ENCODE peak calls at places on chromosomes 7 and 10, in ten cellular contexts. Q, D, M, S, O, C, T, U, L and Y are unnamed samples.

GRCh38 chr7:129925416-129926002 is 27.3 kb downstream of the UBE2H start:
- DNase-seq in T (no peak), O (peak; percentile 90), C (no peak), M (no peak), Q (no peak), L (no peak), U (no peak), S (peak; percentile 73), D (no peak), Y (no peak)

GRCh38 chr7:17521437-17521836 is 223.0 kb downstream of the AHR start:
- DNase-seq in S (peak; percentile 74), D (no peak), T (peak; percentile 46), O (peak; percentile 76), U (no peak), Q (no peak), L (no peak), M (no peak), C (no peak), Y (no peak)

GRCh38 chr7:41238851-41239331 is 464.0 kb downstream of the INHBA start:
- DNase-seq in L (no peak), T (no peak), U (no peak), O (peak; percentile 33), M (no peak), D (no peak), S (peak; percentile 71), Q (no peak), C (no peak), Y (no peak)

GRCh38 chr7:90692947-90693346 is 96.8 kb downstream of the CDK14 start:
- DNase-seq in Q (no peak), L (no peak), C (no peak), S (no peak), M (no peak), D (no peak), U (no peak), T (no peak), O (no peak), Y (no peak)

GRCh38 chr7:41489885-41490284 is 213.0 kb downstream of the INHBA start:
- DNase-seq in L (no peak), O (no peak), U (no peak), M (no peak), C (no peak), T (no peak), Q (no peak), D (no peak), S (no peak), Y (no peak)

GRCh38 chr10:11547111-11547625 is 64.3 kb downstream of the USP6NL start:
- DNase-seq in L (no peak), M (no peak), C (no peak), U (no peak), S (peak; percentile 62), D (no peak), O (no peak), Q (no peak), T (no peak), Y (no peak)

GRCh38 chr7:43868181-43868580 is 1.1 kb downstream of the MRPS24 start:
- DNase-seq in O (no peak), L (no peak), M (no peak), S (no peak), T (no peak), D (no peak), U (no peak), C (no peak), Q (no peak), Y (no peak)

GRCh38 chr10:132265878-132266496 is 41.8 kb downstream of the STK32C start:
- DNase-seq in C (no peak), Q (no peak), D (no peak), M (no peak), S (peak; percentile 18), L (no peak), O (peak; percentile 25), U (no peak), T (no peak), Y (no peak)

GRCh38 chr10:1732501-1733123 is 4.7 kb downstream of the ADARB2 start:
- DNase-seq in Q (no peak), M (no peak), C (no peak), O (no peak), S (no peak), D (no peak), L (no peak), T (no peak), U (no peak), Y (no peak)

GRCh38 chr10:5595591-5596590 is 70.5 kb downstream of the ASB13 start:
- DNase-seq in Q (peak; percentile 3), U (peak; percentile 28), M (no peak), O (peak; percentile 94), D (no peak), C (no peak), T (peak; percentile 71), L (no peak), S (peak; percentile 88), Y (no peak)

GRCh38 chr7:84291756-84292155 is 97.2 kb upstream of the SEMA3A start:
- DNase-seq in L (no peak), U (no peak), T (no peak), D (no peak), S (no peak), M (no peak), Q (no peak), O (no peak), C (no peak), Y (no peak)

GRCh38 chr10:22611425-22612111 is 102.8 kb downstream of the PIP4K2A start:
- DNase-seq in C (no peak), O (no peak), L (peak; percentile 82), M (no peak), Q (peak; percentile 49), U (no peak), T (no peak), D (no peak), S (no peak), Y (peak; percentile 40)

GRCh38 chr7:158470336-158470735 is 117.3 kb downstream of the PTPRN2 start:
- DNase-seq in T (no peak), L (no peak), D (no peak), S (no peak), U (no peak), O (no peak), M (no peak), C (no peak), Q (no peak), Y (no peak)

GRCh38 chr10:127012769-127013152 is 107.5 kb downstream of the DOCK1 start:
- DNase-seq in C (no peak), T (no peak), Q (no peak), M (no peak), O (peak; percentile 20), L (no peak), S (no peak), D (no peak), U (peak; percentile 77), Y (no peak)

GRCh38 chr7:116610210-116610609 is 61.8 kb upstream of the MET start:
- DNase-seq in L (no peak), M (no peak), D (no peak), Q (no peak), U (no peak), O (peak; percentile 90), T (peak; percentile 72), S (peak; percentile 48), C (no peak), Y (no peak)

GRCh38 chr10:42877496-42878030 is 95.0 kb downstream of the BMS1 start:
- DNase-seq in S (no peak), M (no peak), T (no peak), Q (no peak), D (no peak), O (no peak), U (no peak), C (no peak), L (no peak), Y (no peak)

GRCh38 chr10:85080934-85081333 is 752.5 kb downstream of the CCSER2 start:
- DNase-seq in S (no peak), Q (no peak), C (no peak), T (no peak), D (no peak), O (no peak), M (no peak), U (no peak), L (no peak), Y (no peak)
- TF ChIP-seq CTCF in S (no peak), Q (no peak), C (no peak), T (no peak), D (no peak), O (no peak), M (no peak), U (no peak), L (no peak), Y (no peak)

GRCh38 chr7:151631968-151632749 is 112.5 kb upstream of the RHEB start:
- DNase-seq in L (peak; percentile 84), S (peak; percentile 76), C (peak; percentile 90), T (no peak), O (peak; percentile 55), M (peak; percentile 67), U (peak; percentile 92), Q (peak; percentile 94), D (peak; percentile 86), Y (peak; percentile 91)
- TF ChIP-seq CTCF in L (peak; percentile 23), S (no peak), C (peak; percentile 7), T (no peak), O (no peak), M (peak; percentile 36), U (no peak), Q (peak; percentile 35), D (peak; percentile 55), Y (peak; percentile 75)

GRCh38 chr7:14717711-14718304 is 184.7 kb downstream of the DGKB start:
- DNase-seq in L (no peak), U (no peak), D (no peak), S (no peak), M (no peak), Q (no peak), C (no peak), T (no peak), O (peak; percentile 3), Y (no peak)
- TF ChIP-seq CTCF in L (no peak), U (peak; percentile 49), D (peak; percentile 12), S (peak; percentile 39), M (peak; percentile 79), Q (no peak), C (no peak), T (peak; percentile 38), O (peak; percentile 44), Y (no peak)

GRCh38 chr7:31816810-31817209 is 129.8 kb downstream of the PPP1R17 start:
- DNase-seq in O (no peak), T (no peak), D (no peak), M (no peak), S (no peak), C (no peak), U (no peak), L (no peak), Q (no peak), Y (no peak)

GRCh38 chr7:31815796-31816195 is 128.8 kb downstream of the PPP1R17 start:
- DNase-seq in M (no peak), S (no peak), T (no peak), D (no peak), L (no peak), C (no peak), U (peak; percentile 13), O (peak; percentile 58), Q (no peak), Y (no peak)

GRCh38 chr7:31811650-31812461 is 124.8 kb downstream of the PPP1R17 start:
- DNase-seq in Q (no peak), S (peak; percentile 9), U (no peak), D (peak; percentile 76), O (peak; percentile 61), C (no peak), M (no peak), T (peak; percentile 48), L (no peak), Y (no peak)

GRCh38 chr7:31819031-31819430 is 132.0 kb downstream of the PPP1R17 start:
- DNase-seq in D (no peak), L (no peak), O (no peak), C (no peak), Q (no peak), T (no peak), M (no peak), S (no peak), U (no peak), Y (no peak)

GRCh38 chr7:31814187-31814586 is 127.2 kb downstream of the PPP1R17 start:
- DNase-seq in C (no peak), D (no peak), L (no peak), M (peak; percentile 3), U (peak; percentile 69), S (no peak), O (no peak), T (no peak), Q (no peak), Y (no peak)
- TF ChIP-seq CTCF in C (no peak), D (no peak), L (no peak), M (peak; percentile 45), U (peak; percentile 75), S (peak; percentile 4), O (peak; percentile 8), T (peak; percentile 25), Q (no peak), Y (no peak)